ENCODE peak calls at places on chromosomes 6 and 20, in eight cellular contexts. I is tibial nerve, J is lower leg skin, B is hepatocyte, U is stomach, Y is SK-N-SH, D is ascending aorta, C is GM12865. G is an unnamed sample.

GRCh38 chr6:149052350-149053106 is 265.0 kb upstream of the TAB2 start:
- DNase-seq in I (no peak), J (no peak), B (no peak), U (no peak), Y (no peak), D (no peak), C (peak; percentile 85), G (no peak)

GRCh38 chr6:34315256-34315655 is 66.5 kb upstream of the SMIM29 start:
- DNase-seq in I (no peak), J (no peak), B (no peak), U (no peak), Y (no peak), D (no peak), C (no peak), G (no peak)

GRCh38 chr20:8155229-8155628 is 23.2 kb downstream of the PLCB1 start:
- DNase-seq in I (no peak), J (no peak), B (no peak), U (no peak), Y (no peak), D (no peak), C (no peak), G (no peak)

GRCh38 chr6:7229376-7230326 is 83.3 kb downstream of the SSR1 start:
- DNase-seq in I (no peak), J (peak; percentile 82), B (no peak), U (no peak), Y (no peak), D (no peak), C (no peak), G (no peak)

GRCh38 chr6:37171141-37171969 is 1.4 kb downstream of the PIM1 start:
- DNase-seq in I (peak; percentile 43), J (peak; percentile 92), B (peak; percentile 51), U (peak; percentile 51), Y (peak; percentile 46), D (peak; percentile 81), C (peak; percentile 50), G (peak; percentile 54)

GRCh38 chr6:163900570-163900969 is 486.1 kb downstream of the QKI start:
- DNase-seq in I (no peak), J (no peak), B (no peak), U (no peak), Y (no peak), D (no peak), C (no peak), G (no peak)

GRCh38 chr20:29427201-29428060 is 1830.0 kb upstream of the DEFB115 start:
- DNase-seq in I (no peak), J (no peak), B (no peak), U (no peak), Y (peak; percentile 66), D (no peak), C (no peak), G (no peak)

GRCh38 chr6:19714415-19715165 is 122.6 kb upstream of the ID4 start:
- DNase-seq in I (no peak), J (no peak), B (no peak), U (no peak), Y (no peak), D (no peak), C (no peak), G (no peak)

GRCh38 chr6:140499607-140500006 is 1125.2 kb upstream of the CITED2 start:
- DNase-seq in I (no peak), J (no peak), B (no peak), U (no peak), Y (no peak), D (no peak), C (no peak), G (no peak)

GRCh38 chr6:136745300-136745699 is 47.0 kb downstream of the MAP3K5 start:
- DNase-seq in I (no peak), J (no peak), B (no peak), U (no peak), Y (no peak), D (no peak), C (no peak), G (no peak)

GRCh38 chr6:122122686-122123085 is 276.8 kb upstream of the HSF2 start:
- DNase-seq in I (no peak), J (no peak), B (no peak), U (no peak), Y (no peak), D (no peak), C (no peak), G (no peak)

GRCh38 chr6:45571159-45571558 is 193.4 kb upstream of the SUPT3H start:
- DNase-seq in I (no peak), J (no peak), B (no peak), U (no peak), Y (no peak), D (no peak), C (no peak), G (no peak)

DNA sequence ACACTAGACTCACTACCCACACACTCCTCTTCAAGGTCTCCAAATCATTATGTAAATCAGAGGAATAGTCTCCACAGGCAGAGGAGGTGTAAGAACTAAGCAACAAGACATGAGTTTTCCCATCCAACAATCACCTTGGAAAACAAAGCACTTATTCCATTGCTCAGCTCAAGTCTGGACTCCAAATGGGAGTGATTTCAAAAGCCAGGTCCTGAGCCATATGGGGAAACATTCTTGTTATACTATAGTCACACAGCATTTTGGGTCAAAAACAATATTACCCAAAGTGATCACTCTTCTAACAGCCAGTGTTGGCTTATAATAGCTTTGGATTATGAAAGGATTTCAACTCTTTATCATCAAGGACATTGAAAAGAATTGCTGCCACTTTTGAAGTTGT is 3.6 kb upstream of the PRPH2 start:
- DNase-seq in I (no peak), J (no peak), B (no peak), U (no peak), Y (no peak), D (no peak), C (no peak), G (no peak)
- H3K4me3 ChIP-seq in I (no peak overlapping the region), J (no peak overlapping the region), B (no peak overlapping the region), U (peak overlapping the region; percentile 61), Y (peak overlapping the region; percentile 10), D (peak overlapping the region; percentile 70), C (no peak overlapping the region), G (no peak overlapping the region)

DNA sequence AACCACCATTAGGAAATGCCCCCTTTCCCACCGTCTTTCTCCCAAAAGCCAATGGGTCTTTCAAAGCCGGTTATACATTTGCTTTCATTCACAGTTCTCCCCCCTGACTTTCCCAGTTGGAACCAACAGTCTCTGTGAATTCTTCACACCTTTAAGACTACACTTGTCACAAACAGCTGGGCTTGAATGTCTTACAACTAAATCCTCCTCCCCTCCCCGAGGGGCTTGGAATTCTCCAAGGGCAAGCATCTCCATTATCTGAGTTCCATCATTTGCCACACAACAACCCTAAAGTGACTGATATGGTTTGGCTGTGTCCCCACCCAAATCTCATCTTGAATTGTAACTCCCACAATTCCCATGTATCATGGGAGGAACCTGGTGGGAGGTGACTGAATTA is 12.9 kb downstream of the ZFP64 start:
- DNase-seq in I (no peak), J (no peak), B (no peak), U (no peak), Y (no peak), D (no peak), C (no peak), G (no peak)
- TF ChIP-seq CTCF in I (no peak), J (no peak), B (no peak), U (no peak), Y (no peak), D (no peak), C (no peak), G (no peak)

GRCh38 chr6:16236648-16237199 is 1.7 kb upstream of the GMPR start:
- DNase-seq in I (no peak), J (no peak), B (no peak), U (peak; percentile 68), Y (no peak), D (no peak), C (peak; percentile 66), G (peak; percentile 49)
- H3K4me3 ChIP-seq in I (no peak overlapping the region), J (no peak overlapping the region), B (no peak overlapping the region), U (no peak overlapping the region), Y (peak overlapping the region; percentile 34), D (peak overlapping the region; percentile 22), C (no peak overlapping the region), G (no peak overlapping the region)

GRCh38 chr20:56442381-56443365 is 25.8 kb upstream of the RTF2 start:
- DNase-seq in I (no peak), J (peak; percentile 67), B (no peak), U (no peak), Y (no peak), D (no peak), C (peak; percentile 21), G (no peak)

GRCh38 chr20:56440346-56441007 is 27.9 kb upstream of the RTF2 start:
- DNase-seq in I (no peak), J (peak; percentile 23), B (no peak), U (no peak), Y (no peak), D (no peak), C (peak; percentile 81), G (no peak)

GRCh38 chr20:56437196-56437960 is 25.3 kb downstream of the CASS4 start:
- DNase-seq in I (no peak), J (peak; percentile 64), B (no peak), U (no peak), Y (no peak), D (no peak), C (no peak), G (no peak)

GRCh38 chr20:56443654-56444540 is 24.5 kb upstream of the RTF2 start:
- DNase-seq in I (no peak), J (peak; percentile 74), B (no peak), U (no peak), Y (no peak), D (no peak), C (no peak), G (peak; percentile 56)

GRCh38 chr20:56439784-56440291 is 27.8 kb downstream of the CASS4 start:
- DNase-seq in I (no peak), J (peak; percentile 82), B (peak; percentile 30), U (peak; percentile 35), Y (no peak), D (no peak), C (no peak), G (peak; percentile 82)
- TF ChIP-seq CTCF in I (no peak), J (no peak), B (no peak), U (no peak), Y (no peak), D (no peak), C (no peak), G (no peak)

GRCh38 chr6:347232-347631 is 44.3 kb upstream of the IRF4 start:
- DNase-seq in I (no peak), J (no peak), B (no peak), U (no peak), Y (no peak), D (no peak), C (peak; percentile 68), G (peak; percentile 25)
- H3K4me3 ChIP-seq in I (no peak overlapping the region), J (no peak overlapping the region), B (no peak overlapping the region), U (no peak overlapping the region), Y (no peak overlapping the region), D (no peak overlapping the region), C (no peak overlapping the region), G (no peak overlapping the region)

G was measured in heart left ventricle.